ENCODE peak calls at places on chromosomes 16 and 17, in eight cellular contexts. U is tibial nerve; C is transverse colon; H is CD8-positive, alpha-beta T cell; D is heart right ventricle; V is left ventricle myocardium inferior; R is right atrium auricular region; S is thoracic aorta. I is an unnamed sample. For H3K4me1, the result is how much of the 10 kb centered on the place peaks cover.

GRCh38 chr16:57624806-57625500 is 3.5 kb upstream of the ADGRG1 start:
- DNase-seq in U (no peak), C (no peak), H (no peak), D (no peak), V (no peak), R (no peak), S (no peak), I (peak)

GRCh38 chr16:15518412-15519351 is 84.3 kb downstream of the BMERB1 start:
- DNase-seq in U (no peak), C (no peak), H (no peak), D (peak), V (peak), R (peak), S (no peak), I (peak)

GRCh38 chr16:88662222-88662842 is 559 bp downstream of the MVD start:
- DNase-seq in U (no peak), C (peak), H (no peak), D (no peak), V (no peak), R (no peak), S (no peak), I (peak)

GRCh38 chr17:66431910-66432309 is 129.5 kb downstream of the PRKCA start:
- DNase-seq in U (no peak), C (no peak), H (no peak), D (no peak), V (no peak), R (no peak), S (no peak), I (no peak)

GRCh38 chr16:70746040-70746707 is 54.8 kb downstream of the VAC14 start:
- DNase-seq in U (no peak), C (peak), H (no peak), D (peak), V (peak), R (peak), S (peak), I (peak)

GRCh38 chr16:67461600-67462278 is 19.2 kb downstream of the ATP6V0D1 start:
- DNase-seq in U (no peak), C (peak), H (no peak), D (no peak), V (no peak), R (no peak), S (no peak), I (peak)

GRCh38 chr17:78110363-78111011 is 18.1 kb downstream of the TMC6 start:
- DNase-seq in U (no peak), C (no peak), H (no peak), D (no peak), V (peak), R (no peak), S (no peak), I (peak)

GRCh38 chr16:13594798-13595197 is 325.2 kb upstream of the ERCC4 start:
- DNase-seq in U (no peak), C (no peak), H (no peak), D (no peak), V (no peak), R (no peak), S (no peak), I (no peak)

GRCh38 chr16:12236491-12237030 is 260.0 kb downstream of the SNX29 start:
- DNase-seq in U (no peak), C (no peak), H (no peak), D (no peak), V (no peak), R (no peak), S (no peak), I (no peak)

GRCh38 chr17:56131431-56131830 is 21.8 kb upstream of the ANKFN1 start:
- DNase-seq in U (no peak), C (no peak), H (no peak), D (no peak), V (no peak), R (no peak), S (no peak), I (no peak)

GRCh38 chr16:82062645-82063058 is 27.6 kb downstream of the HSD17B2 start:
- DNase-seq in U (no peak), C (no peak), H (no peak), D (no peak), V (no peak), R (no peak), S (no peak), I (no peak)

GRCh38 chr17:77002103-77003045 is 134.2 kb downstream of the MGAT5B start:
- DNase-seq in U (no peak), C (no peak), H (no peak), D (no peak), V (no peak), R (no peak), S (no peak), I (no peak)

GRCh38 chr17:43308999-43309398 is 75.2 kb upstream of the RNU2-1 start:
- DNase-seq in U (no peak), C (no peak), H (peak), D (no peak), V (no peak), R (no peak), S (no peak), I (no peak)

GRCh38 chr17:30278032-30278431 is 13.7 kb downstream of the BLMH start:
- DNase-seq in U (no peak), C (no peak), H (no peak), D (peak), V (peak), R (no peak), S (no peak), I (no peak)

GRCh38 chr17:74024871-74025531 is 178.5 kb upstream of the RPL38 start:
- DNase-seq in U (no peak), C (no peak), H (no peak), D (no peak), V (no peak), R (no peak), S (no peak), I (peak)

DNA sequence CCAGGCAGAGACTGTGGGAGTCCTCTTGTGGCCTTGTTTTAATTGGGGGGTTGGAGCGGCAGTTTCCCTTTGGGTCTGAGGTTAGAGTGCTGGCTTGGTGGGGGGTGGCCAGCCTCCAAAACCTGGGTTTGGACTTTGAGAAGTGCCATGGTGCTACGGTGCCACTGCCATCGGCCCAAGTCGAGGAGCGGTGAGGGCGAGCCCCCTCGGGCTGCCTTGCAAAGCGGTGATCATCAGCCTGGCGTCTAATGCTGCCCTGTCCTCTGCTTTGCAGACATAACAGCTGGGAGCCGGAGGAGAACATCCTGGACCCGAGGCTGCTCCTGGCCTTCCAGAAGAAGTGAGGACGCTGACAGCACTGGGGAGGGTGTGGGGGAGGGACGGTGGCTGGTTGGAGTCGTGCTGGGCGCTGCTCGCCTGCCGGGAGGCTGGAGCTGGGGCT is 1.2 kb downstream of the CBX2 start:
- DNase-seq in U (no peak), C (no peak), H (no peak), D (no peak), V (no peak), R (no peak), S (no peak), I (no peak)
- H3K4me3 ChIP-seq in U (peak), C (no peak), H (peak), D (peak), V (peak), R (peak), S (peak), I (peak)

GRCh38 chr17:29112780-29113295 is 67.4 kb downstream of the MYO18A start:
- DNase-seq in U (peak), C (no peak), H (no peak), D (peak), V (peak), R (peak), S (no peak), I (peak)
- H3K4me1 ChIP-seq in U (under half), C (under half), H (under half), D (under half), V (half or more), R (under half), S (under half), I (half or more)

GRCh38 chr17:40035162-40035559 is 19.0 kb downstream of the MED24 start:
- DNase-seq in U (no peak), C (peak), H (no peak), D (no peak), V (no peak), R (no peak), S (no peak), I (no peak)
- TF ChIP-seq CTCF in U (no peak), C (peak), H (no peak), D (peak), V (peak), R (no peak), S (no peak), I (peak)

GRCh38 chr17:72978593-72979218 is 113.8 kb downstream of the SLC39A11 start:
- DNase-seq in U (no peak), C (no peak), H (no peak), D (no peak), V (no peak), R (no peak), S (no peak), I (no peak)

GRCh38 chr17:72975509-72975908 is 117.0 kb downstream of the SLC39A11 start:
- DNase-seq in U (no peak), C (no peak), H (no peak), D (no peak), V (no peak), R (no peak), S (no peak), I (no peak)

GRCh38 chr17:72974605-72975232 is 117.8 kb downstream of the SLC39A11 start:
- DNase-seq in U (no peak), C (peak), H (no peak), D (no peak), V (no peak), R (no peak), S (no peak), I (no peak)

GRCh38 chr17:72977768-72978417 is 114.6 kb downstream of the SLC39A11 start:
- DNase-seq in U (no peak), C (no peak), H (no peak), D (no peak), V (no peak), R (no peak), S (no peak), I (no peak)

DNA sequence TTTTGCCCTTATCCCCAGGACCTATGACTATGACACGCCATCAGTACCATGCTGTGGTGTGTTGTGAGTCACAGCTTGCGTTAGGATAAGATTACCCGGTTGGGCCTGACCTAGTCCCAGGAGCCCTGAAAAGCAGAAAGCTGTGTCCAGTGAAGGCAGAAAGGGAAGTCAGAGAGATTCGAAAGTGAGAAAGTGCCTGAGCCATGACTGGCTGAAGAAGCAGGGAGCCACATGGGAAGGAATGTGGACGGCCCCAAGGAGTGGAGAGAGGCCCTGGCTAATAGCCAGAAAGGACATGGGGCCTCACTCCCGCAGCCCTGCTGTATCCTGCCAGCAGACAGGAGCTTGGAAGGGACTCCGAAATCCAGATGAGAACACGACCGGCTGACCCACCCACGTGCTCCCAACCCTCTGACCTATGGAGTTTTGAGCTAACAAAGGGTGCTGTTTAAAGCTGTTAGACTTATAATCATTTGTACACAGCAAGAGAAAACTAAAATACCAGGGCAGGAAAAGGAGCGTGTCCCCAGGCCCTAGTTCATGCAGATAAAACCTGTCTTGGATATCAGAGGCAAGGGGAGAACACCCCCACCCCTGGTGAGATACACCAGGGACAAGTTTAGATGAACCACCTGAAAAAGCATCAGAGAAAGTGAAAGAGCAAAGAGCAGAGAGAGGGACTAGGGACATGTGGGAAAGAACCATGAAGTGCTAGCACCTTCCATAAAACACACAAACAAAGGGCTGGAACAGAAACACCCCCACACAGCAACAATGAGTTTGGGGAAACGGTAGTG is 115.3 kb downstream of the SLC39A11 start:
- DNase-seq in U (peak), C (peak), H (no peak), D (peak), V (peak), R (peak), S (no peak), I (peak)
- H3K4me3 ChIP-seq in U (no peak), C (no peak), H (no peak), D (no peak), V (no peak), R (no peak), S (peak), I (no peak)

GRCh38 chr16:50470687-50471086 is 77.5 kb upstream of the NKD1 start:
- DNase-seq in U (no peak), C (no peak), H (no peak), D (no peak), V (no peak), R (no peak), S (no peak), I (no peak)
- H3K4me1 ChIP-seq in U (under half), C (under half), H (under half), D (under half), V (under half), R (under half), S (under half), I (under half)

GRCh38 chr17:2935622-2936021 is 127.8 kb downstream of the OR1D5 start:
- DNase-seq in U (no peak), C (no peak), H (no peak), D (no peak), V (no peak), R (no peak), S (no peak), I (no peak)

GRCh38 chr17:2939714-2940351 is 123.6 kb downstream of the OR1D5 start:
- DNase-seq in U (no peak), C (peak), H (no peak), D (no peak), V (peak), R (no peak), S (no peak), I (no peak)

GRCh38 chr17:2936771-2937321 is 126.6 kb downstream of the OR1D5 start:
- DNase-seq in U (no peak), C (no peak), H (no peak), D (no peak), V (no peak), R (no peak), S (no peak), I (no peak)

GRCh38 chr17:2936351-2936750 is 127.1 kb downstream of the OR1D5 start:
- DNase-seq in U (no peak), C (no peak), H (no peak), D (no peak), V (no peak), R (no peak), S (no peak), I (no peak)

DNA sequence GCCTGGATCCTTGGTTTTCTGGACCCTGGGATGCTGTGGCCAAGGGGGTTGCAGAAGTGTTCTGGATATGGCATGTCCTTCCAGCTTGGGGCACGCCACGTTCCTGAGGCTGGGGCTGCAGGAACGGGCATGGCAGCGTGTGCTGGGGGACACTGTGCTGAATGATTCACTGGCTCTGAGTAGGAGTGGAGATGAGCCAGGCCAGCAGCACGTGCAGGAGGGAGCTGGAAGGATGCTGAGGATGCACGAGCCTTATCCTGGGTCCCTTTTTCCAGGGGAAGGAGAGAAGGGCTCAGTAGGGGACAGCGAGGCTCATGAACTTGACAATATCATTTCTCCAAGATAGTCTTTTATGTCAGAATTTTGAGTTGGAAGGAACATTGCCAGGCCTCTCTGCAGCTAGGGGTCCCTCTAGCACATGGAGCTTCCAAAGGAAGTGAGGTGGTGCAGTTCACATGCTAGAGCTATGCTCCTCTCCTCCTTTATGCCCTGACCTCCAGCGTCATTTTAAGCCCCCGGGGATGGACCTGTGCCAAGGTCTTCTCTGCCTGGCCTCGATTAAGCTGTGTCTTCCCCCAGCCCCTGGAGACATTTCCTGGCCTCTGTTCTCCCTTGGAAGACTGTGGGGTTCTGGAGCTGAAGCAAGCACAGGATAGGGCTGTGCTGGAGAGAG is 125.9 kb downstream of the OR1D5 start:
- DNase-seq in U (no peak), C (no peak), H (no peak), D (no peak), V (no peak), R (no peak), S (no peak), I (no peak)
- TF ChIP-seq CTCF in U (no peak), C (no peak), H (no peak), D (no peak), V (no peak), R (no peak), S (no peak), I (no peak)

GRCh38 chr17:36942031-36942599 is 4.8 kb downstream of the LHX1 start:
- DNase-seq in U (no peak), C (no peak), H (no peak), D (no peak), V (no peak), R (no peak), S (no peak), I (no peak)
- H3K4me3 ChIP-seq in U (no peak), C (no peak), H (no peak), D (peak), V (peak), R (peak), S (peak), I (peak)

GRCh38 chr17:41915020-41915419 is 3.7 kb downstream of the ACLY start:
- DNase-seq in U (no peak), C (no peak), H (no peak), D (no peak), V (no peak), R (no peak), S (no peak), I (no peak)

GRCh38 chr17:41917192-41917591 is 1.6 kb downstream of the ACLY start:
- DNase-seq in U (peak), C (no peak), H (no peak), D (no peak), V (no peak), R (no peak), S (no peak), I (no peak)

GRCh38 chr17:41913798-41914197 is 5.0 kb downstream of the ACLY start:
- DNase-seq in U (no peak), C (no peak), H (no peak), D (no peak), V (no peak), R (no peak), S (no peak), I (no peak)

GRCh38 chr17:41914358-41914766 is 4.4 kb downstream of the ACLY start:
- DNase-seq in U (peak), C (peak), H (no peak), D (no peak), V (no peak), R (no peak), S (no peak), I (no peak)

DNA sequence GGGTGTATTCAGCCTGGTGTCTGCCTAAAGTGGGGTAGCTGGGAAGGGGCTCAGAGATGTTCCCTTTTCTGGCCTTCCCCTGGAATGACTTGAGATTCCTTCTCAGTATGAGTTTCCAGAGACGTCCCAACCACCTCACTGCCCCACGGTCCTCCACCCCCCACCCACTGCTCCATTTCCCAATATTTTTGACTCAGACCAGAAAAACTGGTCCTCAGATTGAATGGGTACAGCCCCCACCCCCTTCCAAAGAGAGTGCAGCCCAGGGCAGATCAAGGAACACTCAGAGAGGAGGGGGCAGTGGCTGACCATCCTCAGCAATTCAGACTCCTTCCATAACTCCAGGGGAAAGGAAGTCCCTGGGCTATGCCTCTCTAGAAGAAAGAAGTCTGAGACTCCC is 3.2 kb downstream of the ACLY start:
- DNase-seq in U (no peak), C (no peak), H (no peak), D (no peak), V (no peak), R (no peak), S (no peak), I (no peak)
- H3K4me1 ChIP-seq in U (under half), C (under half), H (under half), D (under half), V (half or more), R (half or more), S (under half), I (under half)

I was measured in psoas muscle.